ENCODE peak calls at places on chromosomes 5 and 9, in seven cellular contexts. J is HCT116, H is choroid plexus epithelial cell, N is GM20000, B is progenitor cell of endocrine pancreas, U is lung, Z is left ventricle myocardium inferior. X is an unnamed sample.

GRCh38 chr5:38660194-38660668 is 103.8 kb upstream of the LIFR start:
- DNase-seq in J (no peak), H (no peak), N (no peak), B (no peak), U (no peak), Z (no peak), X (peak)

GRCh38 chr5:115418788-115419187 is 122.3 kb upstream of the CCDC112 start:
- DNase-seq in J (no peak), H (no peak), N (no peak), B (no peak), U (no peak), Z (no peak), X (no peak)

GRCh38 chr5:79225441-79225840 is 10.5 kb upstream of the JMY start:
- DNase-seq in J (no peak), H (no peak), N (no peak), B (no peak), U (no peak), Z (no peak), X (no peak)

GRCh38 chr5:131400585-131400984 is 136.7 kb downstream of the CDC42SE2 start:
- DNase-seq in J (no peak), H (no peak), N (no peak), B (no peak), U (no peak), Z (no peak), X (no peak)

GRCh38 chr9:107954303-107954702 is 464.7 kb upstream of the KLF4 start:
- DNase-seq in J (no peak), H (no peak), N (no peak), B (no peak), U (no peak), Z (no peak), X (no peak)

GRCh38 chr5:96699186-96699820 is 37.1 kb downstream of the CAST start:
- DNase-seq in J (no peak), H (no peak), N (no peak), B (no peak), U (no peak), Z (no peak), X (no peak)

GRCh38 chr5:111070272-111071134 is 1.0 kb upstream of the TSLP start:
- DNase-seq in J (no peak), H (peak), N (no peak), B (peak), U (no peak), Z (peak), X (peak)

GRCh38 chr9:88108779-88109178 is 29.5 kb downstream of the SPATA31C2 start:
- DNase-seq in J (no peak), H (no peak), N (no peak), B (no peak), U (no peak), Z (no peak), X (no peak)

GRCh38 chr5:57302164-57302563 is 128.3 kb downstream of the GPBP1 start:
- DNase-seq in J (peak), H (peak), N (no peak), B (no peak), U (no peak), Z (no peak), X (no peak)

GRCh38 chr5:139460457-139460856 is 2.1 kb downstream of the ECSCR start:
- DNase-seq in J (no peak), H (no peak), N (no peak), B (no peak), U (no peak), Z (no peak), X (no peak)

GRCh38 chr5:139462582-139463276 is at the start of gene ECSCR:
- DNase-seq in J (no peak), H (peak), N (no peak), B (no peak), U (no peak), Z (peak), X (no peak)

GRCh38 chr5:139459451-139459934 is 3.0 kb downstream of the ECSCR start:
- DNase-seq in J (no peak), H (peak), N (peak), B (no peak), U (no peak), Z (peak), X (no peak)

GRCh38 chr5:139461176-139461575 is 1.4 kb downstream of the ECSCR start:
- DNase-seq in J (no peak), H (no peak), N (no peak), B (no peak), U (no peak), Z (no peak), X (no peak)

DNA sequence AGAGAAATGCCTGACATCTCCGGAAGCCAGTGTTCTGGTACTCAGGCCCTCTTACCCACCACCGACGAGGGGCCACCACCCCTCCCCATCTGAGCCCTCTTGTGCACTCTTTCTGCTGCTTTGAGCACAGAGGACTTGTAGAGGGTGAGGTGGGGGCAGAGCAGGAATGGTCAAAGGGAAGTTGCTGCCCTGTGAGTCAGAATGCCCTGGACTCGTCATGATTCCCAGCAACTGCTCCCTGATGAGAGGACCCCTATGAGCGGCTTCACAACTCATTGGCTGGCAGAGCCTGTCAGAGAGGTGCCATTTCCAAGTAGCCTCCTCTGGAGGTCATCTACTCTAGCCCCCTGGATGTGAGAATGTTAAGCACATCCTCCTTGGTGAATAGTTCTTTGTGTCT is 845 bp downstream of the ECSCR start:
- DNase-seq in J (no peak), H (peak), N (no peak), B (no peak), U (no peak), Z (no peak), X (no peak)
- TF ChIP-seq CTCF in J (no peak), H (no peak), N (no peak), B (no peak), U (no peak), Z (no peak), X (no peak)

GRCh38 chr9:36293171-36293570 is 34.9 kb upstream of the GNE start:
- DNase-seq in J (no peak), H (no peak), N (no peak), B (no peak), U (no peak), Z (no peak), X (no peak)
- TF ChIP-seq CTCF in J (no peak), H (no peak), N (no peak), B (no peak), U (no peak), Z (no peak), X (no peak)

GRCh38 chr5:21807953-21808352 is 1045.2 kb downstream of the CDH12 start:
- DNase-seq in J (no peak), H (peak), N (no peak), B (no peak), U (no peak), Z (no peak), X (no peak)

GRCh38 chr5:21806943-21807342 is 1046.2 kb downstream of the CDH12 start:
- DNase-seq in J (no peak), H (peak), N (no peak), B (no peak), U (no peak), Z (no peak), X (no peak)

GRCh38 chr5:21802100-21802499 is 1051.0 kb downstream of the CDH12 start:
- DNase-seq in J (no peak), H (no peak), N (no peak), B (no peak), U (no peak), Z (no peak), X (no peak)

GRCh38 chr5:21806271-21806670 is 1046.9 kb downstream of the CDH12 start:
- DNase-seq in J (no peak), H (no peak), N (no peak), B (no peak), U (no peak), Z (no peak), X (no peak)

GRCh38 chr5:21802869-21803490 is 1050.2 kb downstream of the CDH12 start:
- DNase-seq in J (no peak), H (peak), N (peak), B (no peak), U (no peak), Z (no peak), X (no peak)
- TF ChIP-seq CTCF in J (peak), H (peak), N (no peak), B (peak), U (peak), Z (peak), X (peak)

GRCh38 chr5:112238473-112238872 is 180.6 kb downstream of the EPB41L4A start:
- DNase-seq in J (no peak), H (no peak), N (peak), B (no peak), U (no peak), Z (no peak), X (no peak)
- TF ChIP-seq CTCF in J (no peak), H (no peak), N (peak), B (no peak), U (no peak), Z (peak), X (no peak)

DNA sequence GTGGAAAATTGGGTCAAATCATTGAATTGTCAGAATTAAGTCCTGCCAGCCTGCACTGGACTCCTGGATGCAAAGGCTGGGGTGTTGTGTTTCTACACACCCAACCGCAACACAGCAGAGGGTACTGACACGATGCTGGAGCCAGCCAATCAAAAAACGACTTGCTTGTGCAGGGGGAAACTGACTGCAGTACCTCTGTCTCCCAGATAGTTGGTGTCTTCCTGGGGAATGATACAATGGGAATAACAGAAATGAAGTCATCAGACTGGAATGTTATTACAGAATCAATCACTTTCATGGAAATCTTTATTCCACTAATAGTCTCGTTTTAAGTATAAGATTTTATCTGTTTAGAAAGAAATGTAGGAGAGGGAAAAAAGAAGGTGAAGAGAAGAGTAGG is 330.3 kb downstream of the MLLT3 start:
- DNase-seq in J (peak), H (peak), N (no peak), B (no peak), U (no peak), Z (no peak), X (no peak)
- TF ChIP-seq CTCF in J (peak), H (peak), N (no peak), B (no peak), U (no peak), Z (no peak), X (no peak)

DNA sequence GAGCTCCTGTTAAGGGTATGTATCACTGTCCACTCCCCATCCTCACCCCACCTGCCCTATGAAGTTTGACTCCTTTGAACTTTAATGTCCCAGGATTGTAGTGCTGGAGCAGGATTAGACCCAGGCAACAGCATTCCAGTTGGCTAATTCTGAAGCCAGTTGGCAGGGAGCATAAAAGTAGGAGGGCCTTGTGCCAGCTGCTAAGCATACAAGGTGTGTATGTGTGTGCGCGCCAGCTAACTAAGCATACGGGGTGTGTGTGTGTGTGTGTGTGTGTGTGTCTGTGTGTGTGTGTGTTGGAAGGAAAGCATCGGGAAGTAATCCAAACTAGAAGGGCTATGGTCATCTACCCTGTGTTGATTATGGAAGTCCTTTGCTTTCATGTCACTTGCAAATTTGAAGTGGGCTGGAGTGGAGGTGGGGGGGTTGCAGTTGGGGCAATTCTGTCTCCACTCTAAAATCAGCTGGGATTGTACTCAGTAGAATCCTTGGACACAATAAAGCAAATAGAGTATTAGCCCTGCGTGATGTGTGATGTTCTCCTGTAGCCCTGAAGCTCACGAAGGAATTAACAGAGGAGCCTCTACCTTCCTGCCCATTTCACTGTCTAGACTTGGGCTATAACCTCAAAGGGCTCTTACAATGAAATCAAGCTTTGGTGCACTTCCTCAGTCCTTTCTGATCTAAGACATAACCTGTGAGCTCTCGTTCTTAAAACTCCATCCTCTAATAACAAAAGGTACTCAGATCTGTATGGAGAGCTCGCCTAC is 26.9 kb downstream of the HMGCR start:
- DNase-seq in J (no peak), H (peak), N (no peak), B (no peak), U (peak), Z (no peak), X (no peak)
- TF ChIP-seq CTCF in J (no peak), H (no peak), N (no peak), B (no peak), U (no peak), Z (no peak), X (no peak)

DNA sequence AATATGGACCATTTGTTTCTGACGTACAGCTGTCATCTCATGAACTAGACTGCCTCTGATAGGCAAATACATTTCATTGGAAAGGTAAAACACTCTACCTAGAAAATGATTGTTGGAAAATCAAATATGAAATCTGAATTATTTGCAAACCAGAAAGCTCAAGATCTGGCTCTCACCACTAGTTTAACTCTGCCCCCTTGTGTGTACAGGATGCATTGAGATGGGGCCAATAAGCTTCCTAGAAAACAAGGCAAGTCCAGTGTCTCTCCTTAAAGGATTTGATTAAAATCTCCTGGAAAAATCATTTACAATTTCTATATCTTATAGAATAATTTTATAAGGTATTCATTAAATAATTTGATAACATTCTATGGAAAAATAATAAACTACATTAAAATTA is 311.9 kb upstream of the ANKH start:
- DNase-seq in J (no peak), H (peak), N (no peak), B (no peak), U (no peak), Z (no peak), X (no peak)
- TF ChIP-seq CTCF in J (no peak), H (peak), N (no peak), B (peak), U (no peak), Z (peak), X (no peak)

GRCh38 chr5:94893404-94894145 is 275.1 kb downstream of the SLF1 start:
- DNase-seq in J (peak), H (peak), N (no peak), B (no peak), U (no peak), Z (no peak), X (no peak)
- TF ChIP-seq CTCF in J (peak), H (peak), N (no peak), B (peak), U (no peak), Z (peak), X (peak)

GRCh38 chr5:3199941-3200340 is 395.7 kb upstream of the IRX1 start:
- DNase-seq in J (no peak), H (no peak), N (no peak), B (no peak), U (no peak), Z (no peak), X (peak)
- TF ChIP-seq CTCF in J (no peak), H (no peak), N (no peak), B (no peak), U (no peak), Z (no peak), X (no peak)

GRCh38 chr5:13704401-13704800 is 240.1 kb downstream of the DNAH5 start:
- DNase-seq in J (no peak), H (no peak), N (no peak), B (no peak), U (no peak), Z (no peak), X (no peak)

GRCh38 chr5:13708432-13708831 is 236.1 kb downstream of the DNAH5 start:
- DNase-seq in J (no peak), H (no peak), N (no peak), B (no peak), U (no peak), Z (no peak), X (no peak)

GRCh38 chr5:13708906-13709305 is 235.6 kb downstream of the DNAH5 start:
- DNase-seq in J (no peak), H (no peak), N (no peak), B (no peak), U (no peak), Z (no peak), X (no peak)
- TF ChIP-seq CTCF in J (no peak), H (no peak), N (no peak), B (no peak), U (no peak), Z (no peak), X (no peak)